ENCODE peak calls at places on chromosomes 16 and 17, in six cellular contexts. One of them, this sample, is unnamed.

GRCh38 chr17:61132524-61133025 is 267.1 kb upstream of the TBX2 start:
- DNase-seq in stomach: no peak
- DNase-seq in aorta: no peak
- DNase-seq in K562: no peak
- DNase-seq in upper lobe of right lung: no peak
- DNase-seq in SJSA1: no peak
- DNase-seq in this sample: no peak

GRCh38 chr17:60311936-60312335 is 80.0 kb downstream of the USP32 start:
- DNase-seq in aorta: no peak
- DNase-seq in K562: no peak
- DNase-seq in stomach: no peak
- DNase-seq in SJSA1: no peak
- DNase-seq in upper lobe of right lung: no peak
- DNase-seq in this sample: no peak

GRCh38 chr17:79031996-79032875 is 8.3 kb downstream of the C1QTNF1 start:
- DNase-seq in SJSA1: no peak
- DNase-seq in upper lobe of right lung: peak; percentile 52
- DNase-seq in stomach: peak; percentile 8
- DNase-seq in K562: no peak
- DNase-seq in aorta: peak; percentile 70
- DNase-seq in this sample: no peak

GRCh38 chr16:56277040-56277439 is 85.8 kb downstream of the GNAO1 start:
- DNase-seq in SJSA1: no peak
- DNase-seq in upper lobe of right lung: peak; percentile 45
- DNase-seq in stomach: no peak
- DNase-seq in K562: no peak
- DNase-seq in aorta: no peak
- DNase-seq in this sample: no peak

GRCh38 chr16:69217433-69217832 is 30.5 kb downstream of the SNTB2 start:
- DNase-seq in SJSA1: peak; percentile 22
- DNase-seq in aorta: no peak
- DNase-seq in K562: no peak
- DNase-seq in upper lobe of right lung: no peak
- DNase-seq in stomach: no peak
- DNase-seq in this sample: no peak

GRCh38 chr16:17555176-17555575 is 84.4 kb upstream of the XYLT1 start:
- DNase-seq in K562: no peak
- DNase-seq in SJSA1: peak; percentile 87
- DNase-seq in aorta: no peak
- DNase-seq in upper lobe of right lung: no peak
- DNase-seq in stomach: no peak
- DNase-seq in this sample: no peak

GRCh38 chr17:12229315-12229714 is 208.6 kb downstream of the MAP2K4 start:
- DNase-seq in SJSA1: no peak
- DNase-seq in K562: no peak
- DNase-seq in aorta: no peak
- DNase-seq in upper lobe of right lung: no peak
- DNase-seq in stomach: no peak
- DNase-seq in this sample: no peak

GRCh38 chr17:65483438-65483837 is 78.0 kb downstream of the AXIN2 start:
- DNase-seq in K562: no peak
- DNase-seq in stomach: no peak
- DNase-seq in aorta: no peak
- DNase-seq in upper lobe of right lung: no peak
- DNase-seq in SJSA1: no peak
- DNase-seq in this sample: no peak

GRCh38 chr16:62256406-62256805 is 220.2 kb upstream of the CDH8 start:
- DNase-seq in aorta: no peak
- DNase-seq in stomach: no peak
- DNase-seq in K562: no peak
- DNase-seq in SJSA1: no peak
- DNase-seq in upper lobe of right lung: no peak
- DNase-seq in this sample: peak; percentile 17

GRCh38 chr16:8262299-8262698 is 328.0 kb downstream of the TMEM114 start:
- DNase-seq in SJSA1: no peak
- DNase-seq in stomach: no peak
- DNase-seq in upper lobe of right lung: no peak
- DNase-seq in K562: no peak
- DNase-seq in aorta: no peak
- DNase-seq in this sample: no peak

GRCh38 chr16:86355114-86355513 is 155.2 kb upstream of the FOXF1 start:
- DNase-seq in aorta: no peak
- DNase-seq in K562: no peak
- DNase-seq in upper lobe of right lung: no peak
- DNase-seq in stomach: no peak
- DNase-seq in SJSA1: peak; percentile 47
- DNase-seq in this sample: peak; percentile 40

GRCh38 chr17:4520881-4521600 is 22.4 kb downstream of the SPNS2 start:
- DNase-seq in K562: no peak
- DNase-seq in stomach: peak; percentile 86
- DNase-seq in SJSA1: no peak
- DNase-seq in upper lobe of right lung: peak; percentile 87
- DNase-seq in aorta: no peak
- DNase-seq in this sample: no peak

GRCh38 chr16:80997139-80997798 is 9.4 kb downstream of the CMC2 start:
- DNase-seq in SJSA1: no peak
- DNase-seq in upper lobe of right lung: no peak
- DNase-seq in aorta: no peak
- DNase-seq in stomach: no peak
- DNase-seq in K562: no peak
- DNase-seq in this sample: no peak

GRCh38 chr17:40615295-40615988 is 32.2 kb downstream of the SMARCE1 start:
- DNase-seq in aorta: no peak
- DNase-seq in upper lobe of right lung: no peak
- DNase-seq in SJSA1: peak; percentile 14
- DNase-seq in stomach: peak; percentile 57
- DNase-seq in K562: peak; percentile 52
- DNase-seq in this sample: peak; percentile 49

GRCh38 chr17:71208111-71208704 is 912.6 kb upstream of the SOX9 start:
- DNase-seq in upper lobe of right lung: no peak
- DNase-seq in stomach: no peak
- DNase-seq in SJSA1: no peak
- DNase-seq in K562: no peak
- DNase-seq in aorta: no peak
- DNase-seq in this sample: no peak

GRCh38 chr17:29237476-29238132 is 9.1 kb upstream of the CRYBA1 start:
- DNase-seq in upper lobe of right lung: no peak
- DNase-seq in K562: no peak
- DNase-seq in stomach: no peak
- DNase-seq in aorta: no peak
- DNase-seq in SJSA1: no peak
- DNase-seq in this sample: no peak

GRCh38 chr17:80673152-80673920 is 128.7 kb downstream of the RPTOR start:
- DNase-seq in stomach: no peak
- DNase-seq in SJSA1: peak; percentile 36
- DNase-seq in K562: no peak
- DNase-seq in aorta: peak; percentile 27
- DNase-seq in upper lobe of right lung: no peak
- DNase-seq in this sample: no peak

GRCh38 chr16:50114357-50115129 is 38.6 kb upstream of the TENT4B start:
- DNase-seq in SJSA1: no peak
- DNase-seq in aorta: no peak
- DNase-seq in upper lobe of right lung: no peak
- DNase-seq in K562: no peak
- DNase-seq in stomach: no peak
- DNase-seq in this sample: peak; percentile 5

GRCh38 chr16:83624436-83625120 is 183.2 kb upstream of the HSBP1 start:
- DNase-seq in aorta: no peak
- DNase-seq in SJSA1: no peak
- DNase-seq in stomach: no peak
- DNase-seq in K562: no peak
- DNase-seq in upper lobe of right lung: no peak
- DNase-seq in this sample: no peak

GRCh38 chr16:14070555-14070876 is 603 bp upstream of the MRTFB start:
- DNase-seq in upper lobe of right lung: no peak
- DNase-seq in stomach: no peak
- DNase-seq in SJSA1: no peak
- DNase-seq in aorta: no peak
- DNase-seq in K562: no peak
- DNase-seq in this sample: no peak

GRCh38 chr17:72134560-72135399 is 14.0 kb downstream of the SOX9 start:
- DNase-seq in aorta: no peak
- DNase-seq in stomach: no peak
- DNase-seq in K562: no peak
- DNase-seq in SJSA1: peak; percentile 40
- DNase-seq in upper lobe of right lung: no peak
- DNase-seq in this sample: peak; percentile 55

GRCh38 chr16:566475-567361 is at the start of gene NHLRC4:
- DNase-seq in upper lobe of right lung: no peak
- DNase-seq in SJSA1: no peak
- DNase-seq in K562: peak; percentile 74
- DNase-seq in stomach: peak; percentile 69
- DNase-seq in aorta: no peak
- DNase-seq in this sample: peak; percentile 65

GRCh38 chr16:86994651-86995171 is 322.5 kb downstream of the C16orf95 start:
- DNase-seq in upper lobe of right lung: no peak
- DNase-seq in stomach: no peak
- DNase-seq in K562: peak; percentile 24
- DNase-seq in aorta: no peak
- DNase-seq in SJSA1: peak; percentile 87
- DNase-seq in this sample: peak; percentile 61

GRCh38 chr17:82663381-82664275 is 15.4 kb upstream of the WDR45B start:
- DNase-seq in upper lobe of right lung: no peak
- DNase-seq in SJSA1: no peak
- DNase-seq in K562: no peak
- DNase-seq in stomach: no peak
- DNase-seq in aorta: peak; percentile 59
- DNase-seq in this sample: no peak

GRCh38 chr17:67421869-67422273 is 44.8 kb downstream of the PITPNC1 start:
- DNase-seq in K562: no peak
- DNase-seq in stomach: no peak
- DNase-seq in aorta: no peak
- DNase-seq in SJSA1: peak; percentile 88
- DNase-seq in upper lobe of right lung: no peak
- DNase-seq in this sample: no peak

GRCh38 chr16:12801511-12802042 is 2.1 kb downstream of the CPPED1 start:
- DNase-seq in aorta: no peak
- DNase-seq in stomach: no peak
- DNase-seq in K562: peak; percentile 17
- DNase-seq in SJSA1: peak; percentile 4
- DNase-seq in upper lobe of right lung: no peak
- DNase-seq in this sample: no peak

GRCh38 chr16:83907111-83907510 is 8.2 kb downstream of the MLYCD start:
- DNase-seq in aorta: no peak
- DNase-seq in upper lobe of right lung: no peak
- DNase-seq in stomach: no peak
- DNase-seq in K562: no peak
- DNase-seq in SJSA1: no peak
- DNase-seq in this sample: no peak

GRCh38 chr16:84117482-84117843 is 721 bp upstream of the MBTPS1 start:
- DNase-seq in upper lobe of right lung: no peak
- DNase-seq in aorta: no peak
- DNase-seq in stomach: no peak
- DNase-seq in SJSA1: no peak
- DNase-seq in K562: no peak
- DNase-seq in this sample: peak; percentile 36

GRCh38 chr17:21452377-21453143 is 76.4 kb downstream of the KCNJ12 start:
- DNase-seq in stomach: peak; percentile 45
- DNase-seq in K562: peak; percentile 25
- DNase-seq in SJSA1: no peak
- DNase-seq in aorta: no peak
- DNase-seq in upper lobe of right lung: peak; percentile 75
- DNase-seq in this sample: no peak

DNA sequence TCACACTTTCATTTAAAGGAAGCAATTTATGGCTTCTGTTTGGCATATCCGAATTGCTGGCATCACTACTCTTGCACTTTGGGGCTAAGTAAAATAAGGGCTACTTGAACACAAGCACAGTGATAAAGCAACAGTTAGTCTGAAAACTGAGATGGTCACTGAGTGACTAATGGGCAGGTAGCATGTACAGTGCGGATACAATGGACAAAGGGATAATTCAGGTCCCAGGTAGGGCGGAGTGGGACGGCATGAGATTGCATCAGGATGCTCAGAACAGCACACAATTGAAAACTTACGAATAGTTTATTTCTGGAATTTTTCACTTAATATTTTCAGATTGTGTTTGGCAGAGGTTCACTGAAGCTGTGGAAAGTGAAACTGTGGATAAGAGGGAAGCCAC is 9.2 kb upstream of the SMIM36 start:
- DNase-seq in upper lobe of right lung: no peak
- DNase-seq in aorta: no peak
- DNase-seq in stomach: no peak
- DNase-seq in SJSA1: no peak
- DNase-seq in K562: no peak
- DNase-seq in this sample: no peak
- H3K36me3 ChIP-seq in upper lobe of right lung: no peaks in the 10 kb centered on the region
- H3K36me3 ChIP-seq in aorta: no peaks in the 10 kb centered on the region
- H3K36me3 ChIP-seq in stomach: no peaks in the 10 kb centered on the region
- H3K36me3 ChIP-seq in SJSA1: no peaks in the 10 kb centered on the region
- H3K36me3 ChIP-seq in K562: no peaks in the 10 kb centered on the region
- H3K36me3 ChIP-seq in this sample: no peaks in the 10 kb centered on the region

GRCh38 chr16:4291699-4292098 is 18.9 kb upstream of the TFAP4 start:
- DNase-seq in K562: no peak
- DNase-seq in stomach: no peak
- DNase-seq in aorta: no peak
- DNase-seq in SJSA1: no peak
- DNase-seq in upper lobe of right lung: no peak
- DNase-seq in this sample: no peak

GRCh38 chr16:4288148-4288921 is 15.5 kb upstream of the TFAP4 start:
- DNase-seq in SJSA1: peak; percentile 70
- DNase-seq in K562: peak; percentile 88
- DNase-seq in aorta: peak; percentile 94
- DNase-seq in upper lobe of right lung: peak; percentile 90
- DNase-seq in stomach: peak; percentile 79
- DNase-seq in this sample: peak; percentile 83

GRCh38 chr16:4293181-4293716 is 20.4 kb upstream of the TFAP4 start:
- DNase-seq in stomach: no peak
- DNase-seq in SJSA1: no peak
- DNase-seq in aorta: no peak
- DNase-seq in K562: no peak
- DNase-seq in upper lobe of right lung: no peak
- DNase-seq in this sample: no peak

GRCh38 chr16:4293822-4294457 is 21.1 kb upstream of the TFAP4 start:
- DNase-seq in SJSA1: peak; percentile 42
- DNase-seq in upper lobe of right lung: peak; percentile 75
- DNase-seq in stomach: peak; percentile 58
- DNase-seq in aorta: peak; percentile 80
- DNase-seq in K562: peak; percentile 9
- DNase-seq in this sample: peak; percentile 88

GRCh38 chr16:4290236-4290830 is 17.5 kb upstream of the TFAP4 start:
- DNase-seq in SJSA1: peak; percentile 86
- DNase-seq in stomach: no peak
- DNase-seq in upper lobe of right lung: peak; percentile 74
- DNase-seq in K562: no peak
- DNase-seq in aorta: no peak
- DNase-seq in this sample: no peak
- H3K27ac ChIP-seq in SJSA1: peak overlapping the region; percentile 60
- H3K27ac ChIP-seq in stomach: peak overlapping the region; percentile 18
- H3K27ac ChIP-seq in upper lobe of right lung: peak overlapping the region; percentile 79
- H3K27ac ChIP-seq in K562: no peak overlapping the region
- H3K27ac ChIP-seq in aorta: peak overlapping the region; percentile 13
- H3K27ac ChIP-seq in this sample: no peak overlapping the region

GRCh38 chr16:2450975-2451381 is 8.9 kb upstream of the TEDC2 start:
- DNase-seq in upper lobe of right lung: peak; percentile 54
- DNase-seq in K562: no peak
- DNase-seq in SJSA1: no peak
- DNase-seq in aorta: no peak
- DNase-seq in stomach: no peak
- DNase-seq in this sample: no peak
- H3K36me3 ChIP-seq in upper lobe of right lung: peaks cover 6% of the 10 kb centered on the region
- H3K36me3 ChIP-seq in K562: peaks cover 91% of the 10 kb centered on the region
- H3K36me3 ChIP-seq in SJSA1: peaks cover 97% of the 10 kb centered on the region
- H3K36me3 ChIP-seq in aorta: no peaks in the 10 kb centered on the region
- H3K36me3 ChIP-seq in stomach: peaks cover 6% of the 10 kb centered on the region
- H3K36me3 ChIP-seq in this sample: peaks cover 71% of the 10 kb centered on the region

GRCh38 chr16:67405336-67405735 is 10.9 kb downstream of the ZDHHC1 start:
- DNase-seq in SJSA1: no peak
- DNase-seq in stomach: no peak
- DNase-seq in aorta: no peak
- DNase-seq in K562: no peak
- DNase-seq in upper lobe of right lung: no peak
- DNase-seq in this sample: no peak
- H3K27ac ChIP-seq in SJSA1: no peak overlapping the region
- H3K27ac ChIP-seq in stomach: peak overlapping the region; percentile 77
- H3K27ac ChIP-seq in aorta: no peak overlapping the region
- H3K27ac ChIP-seq in K562: no peak overlapping the region
- H3K27ac ChIP-seq in upper lobe of right lung: peak overlapping the region; percentile 70
- H3K27ac ChIP-seq in this sample: no peak overlapping the region